ENCODE peak calls at places on chromosomes 3 and 15, in nine cellular contexts. One of them, this sample, is unnamed.

GRCh38 chr15:50182233-50183013 is 427 bp downstream of the SLC27A2 start:
- DNase-seq in uterus: no peak
- DNase-seq in ovary: no peak
- DNase-seq in H1: no peak
- DNase-seq in HCT116: peak
- DNase-seq in A549: peak
- DNase-seq in breast epithelium: no peak
- DNase-seq in spleen: peak
- DNase-seq in tibial nerve: no peak
- DNase-seq in this sample: peak

GRCh38 chr3:60048447-60048848 is 998.6 kb upstream of the CFAP20DC start:
- DNase-seq in spleen: no peak
- DNase-seq in breast epithelium: no peak
- DNase-seq in H1: no peak
- DNase-seq in uterus: no peak
- DNase-seq in HCT116: no peak
- DNase-seq in A549: no peak
- DNase-seq in ovary: no peak
- DNase-seq in tibial nerve: no peak
- DNase-seq in this sample: no peak

GRCh38 chr15:74121040-74121439 is 9.3 kb upstream of the ISLR2 start:
- DNase-seq in ovary: no peak
- DNase-seq in breast epithelium: no peak
- DNase-seq in tibial nerve: no peak
- DNase-seq in A549: no peak
- DNase-seq in HCT116: no peak
- DNase-seq in H1: no peak
- DNase-seq in uterus: no peak
- DNase-seq in spleen: no peak
- DNase-seq in this sample: no peak

GRCh38 chr15:70047386-70048195 is 50.1 kb downstream of the TLE3 start:
- DNase-seq in tibial nerve: no peak
- DNase-seq in A549: no peak
- DNase-seq in ovary: peak
- DNase-seq in HCT116: no peak
- DNase-seq in H1: no peak
- DNase-seq in uterus: no peak
- DNase-seq in spleen: peak
- DNase-seq in breast epithelium: peak
- DNase-seq in this sample: no peak

GRCh38 chr3:159832024-159832423 is 156.6 kb upstream of the IL12A start:
- DNase-seq in breast epithelium: no peak
- DNase-seq in H1: no peak
- DNase-seq in tibial nerve: no peak
- DNase-seq in spleen: no peak
- DNase-seq in HCT116: no peak
- DNase-seq in uterus: no peak
- DNase-seq in ovary: no peak
- DNase-seq in A549: no peak
- DNase-seq in this sample: no peak

GRCh38 chr3:14678015-14678503 is 3.1 kb downstream of the C3orf20 start:
- DNase-seq in H1: no peak
- DNase-seq in ovary: no peak
- DNase-seq in breast epithelium: no peak
- DNase-seq in HCT116: no peak
- DNase-seq in spleen: no peak
- DNase-seq in uterus: no peak
- DNase-seq in A549: no peak
- DNase-seq in tibial nerve: no peak
- DNase-seq in this sample: no peak

GRCh38 chr15:70447927-70448698 is 315.2 kb downstream of the UACA start:
- DNase-seq in spleen: peak
- DNase-seq in breast epithelium: peak
- DNase-seq in ovary: no peak
- DNase-seq in A549: no peak
- DNase-seq in uterus: no peak
- DNase-seq in HCT116: no peak
- DNase-seq in H1: no peak
- DNase-seq in tibial nerve: no peak
- DNase-seq in this sample: no peak

GRCh38 chr3:142886938-142887337 is 1.9 kb downstream of the PCOLCE2 start:
- DNase-seq in HCT116: no peak
- DNase-seq in tibial nerve: no peak
- DNase-seq in H1: no peak
- DNase-seq in A549: no peak
- DNase-seq in ovary: no peak
- DNase-seq in breast epithelium: no peak
- DNase-seq in spleen: no peak
- DNase-seq in uterus: no peak
- DNase-seq in this sample: no peak

GRCh38 chr3:106862067-106862466 is 515.2 kb upstream of the CCDC54 start:
- DNase-seq in A549: no peak
- DNase-seq in breast epithelium: no peak
- DNase-seq in HCT116: no peak
- DNase-seq in ovary: no peak
- DNase-seq in tibial nerve: no peak
- DNase-seq in uterus: no peak
- DNase-seq in H1: no peak
- DNase-seq in spleen: no peak
- DNase-seq in this sample: no peak

GRCh38 chr3:179196098-179196497 is 47.9 kb downstream of the PIK3CA start:
- DNase-seq in tibial nerve: no peak
- DNase-seq in spleen: no peak
- DNase-seq in HCT116: no peak
- DNase-seq in uterus: no peak
- DNase-seq in ovary: no peak
- DNase-seq in breast epithelium: no peak
- DNase-seq in A549: no peak
- DNase-seq in H1: no peak
- DNase-seq in this sample: no peak

GRCh38 chr3:53079791-53080555 is 34.1 kb upstream of the SFMBT1 start:
- DNase-seq in H1: no peak
- DNase-seq in A549: no peak
- DNase-seq in spleen: peak
- DNase-seq in breast epithelium: peak
- DNase-seq in uterus: peak
- DNase-seq in HCT116: no peak
- DNase-seq in tibial nerve: no peak
- DNase-seq in ovary: peak
- DNase-seq in this sample: no peak

GRCh38 chr3:185308126-185308754 is 54.4 kb upstream of the EHHADH start:
- DNase-seq in HCT116: peak
- DNase-seq in tibial nerve: no peak
- DNase-seq in A549: no peak
- DNase-seq in spleen: no peak
- DNase-seq in breast epithelium: no peak
- DNase-seq in uterus: no peak
- DNase-seq in ovary: no peak
- DNase-seq in H1: peak
- DNase-seq in this sample: peak

GRCh38 chr3:67906256-67906655 is 251.8 kb upstream of the SUCLG2 start:
- DNase-seq in tibial nerve: no peak
- DNase-seq in spleen: no peak
- DNase-seq in H1: no peak
- DNase-seq in breast epithelium: no peak
- DNase-seq in uterus: no peak
- DNase-seq in ovary: no peak
- DNase-seq in HCT116: no peak
- DNase-seq in A549: no peak
- DNase-seq in this sample: no peak

GRCh38 chr3:197425485-197426131 is 127.2 kb upstream of the DLG1 start:
- DNase-seq in ovary: no peak
- DNase-seq in tibial nerve: no peak
- DNase-seq in breast epithelium: no peak
- DNase-seq in spleen: no peak
- DNase-seq in H1: no peak
- DNase-seq in uterus: no peak
- DNase-seq in HCT116: no peak
- DNase-seq in A549: no peak
- DNase-seq in this sample: no peak

GRCh38 chr15:68626739-68627138 is 47.9 kb downstream of the CORO2B start:
- DNase-seq in uterus: no peak
- DNase-seq in ovary: no peak
- DNase-seq in H1: no peak
- DNase-seq in tibial nerve: no peak
- DNase-seq in HCT116: no peak
- DNase-seq in spleen: no peak
- DNase-seq in breast epithelium: no peak
- DNase-seq in A549: no peak
- DNase-seq in this sample: no peak

GRCh38 chr3:4472766-4473165 is 5.7 kb upstream of the SUMF1 start:
- DNase-seq in spleen: no peak
- DNase-seq in ovary: no peak
- DNase-seq in breast epithelium: no peak
- DNase-seq in HCT116: no peak
- DNase-seq in tibial nerve: no peak
- DNase-seq in uterus: no peak
- DNase-seq in H1: no peak
- DNase-seq in A549: no peak
- DNase-seq in this sample: no peak

GRCh38 chr3:197490098-197490497 is 65.7 kb downstream of the BDH1 start:
- DNase-seq in ovary: no peak
- DNase-seq in H1: no peak
- DNase-seq in spleen: no peak
- DNase-seq in breast epithelium: no peak
- DNase-seq in HCT116: no peak
- DNase-seq in A549: peak
- DNase-seq in tibial nerve: no peak
- DNase-seq in uterus: no peak
- DNase-seq in this sample: no peak

GRCh38 chr3:86867990-86868389 is 123.0 kb downstream of the VGLL3 start:
- DNase-seq in uterus: no peak
- DNase-seq in A549: no peak
- DNase-seq in breast epithelium: no peak
- DNase-seq in ovary: no peak
- DNase-seq in spleen: no peak
- DNase-seq in tibial nerve: no peak
- DNase-seq in HCT116: no peak
- DNase-seq in H1: no peak
- DNase-seq in this sample: peak

GRCh38 chr3:59609967-59610366 is 560.1 kb upstream of the CFAP20DC start:
- DNase-seq in tibial nerve: no peak
- DNase-seq in H1: no peak
- DNase-seq in uterus: peak
- DNase-seq in spleen: no peak
- DNase-seq in ovary: no peak
- DNase-seq in HCT116: no peak
- DNase-seq in breast epithelium: no peak
- DNase-seq in A549: no peak
- DNase-seq in this sample: no peak

GRCh38 chr15:66514586-66514985 is 9.5 kb downstream of the ZWILCH start:
- DNase-seq in breast epithelium: no peak
- DNase-seq in HCT116: no peak
- DNase-seq in ovary: no peak
- DNase-seq in tibial nerve: no peak
- DNase-seq in A549: no peak
- DNase-seq in spleen: no peak
- DNase-seq in H1: no peak
- DNase-seq in uterus: no peak
- DNase-seq in this sample: no peak

DNA sequence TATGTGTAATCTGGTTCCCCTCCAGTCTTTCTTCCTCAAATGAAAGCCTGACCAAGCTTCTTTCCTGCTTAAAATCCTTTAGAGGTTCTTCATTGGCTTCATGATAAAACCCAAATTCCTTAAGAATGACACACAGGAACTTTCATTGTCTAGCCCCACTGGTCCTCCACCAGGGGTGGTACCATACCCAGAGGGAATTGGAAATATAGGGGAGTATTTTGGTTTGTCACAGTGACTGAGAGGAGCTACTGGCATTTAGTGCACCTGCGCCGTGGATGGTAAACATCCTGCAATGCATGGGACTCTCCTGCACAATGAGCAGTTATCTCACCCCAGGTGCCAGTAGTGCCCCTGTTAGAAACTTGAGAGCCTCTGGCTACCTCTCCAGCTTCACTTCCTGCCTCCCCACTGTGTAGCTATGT is 10.8 kb downstream of the ZWILCH start:
- DNase-seq in A549: no peak
- DNase-seq in spleen: no peak
- DNase-seq in uterus: no peak
- DNase-seq in tibial nerve: no peak
- DNase-seq in H1: no peak
- DNase-seq in HCT116: no peak
- DNase-seq in breast epithelium: no peak
- DNase-seq in ovary: no peak
- DNase-seq in this sample: no peak
- TF ChIP-seq CTCF in A549: no peak
- TF ChIP-seq CTCF in spleen: no peak
- TF ChIP-seq CTCF in uterus: no peak
- TF ChIP-seq CTCF in tibial nerve: no peak
- TF ChIP-seq CTCF in H1: no peak
- TF ChIP-seq CTCF in HCT116: no peak
- TF ChIP-seq CTCF in breast epithelium: no peak
- TF ChIP-seq CTCF in ovary: no peak
- TF ChIP-seq CTCF in this sample: no peak

GRCh38 chr15:44715797-44716334 is 4.5 kb downstream of the B2M start:
- DNase-seq in tibial nerve: no peak
- DNase-seq in A549: no peak
- DNase-seq in ovary: no peak
- DNase-seq in spleen: no peak
- DNase-seq in HCT116: no peak
- DNase-seq in uterus: no peak
- DNase-seq in H1: no peak
- DNase-seq in breast epithelium: no peak
- DNase-seq in this sample: no peak
- TF ChIP-seq POLR2A in tibial nerve: no peak
- TF ChIP-seq POLR2A in A549: no peak
- TF ChIP-seq POLR2A in ovary: no peak
- TF ChIP-seq POLR2A in spleen: no peak
- TF ChIP-seq POLR2A in HCT116: no peak
- TF ChIP-seq POLR2A in uterus: no peak
- TF ChIP-seq POLR2A in H1: no peak
- TF ChIP-seq POLR2A in breast epithelium: no peak
- TF ChIP-seq POLR2A in this sample: no peak

GRCh38 chr3:56860351-56860750 is 58.6 kb upstream of the ARHGEF3 start:
- DNase-seq in A549: no peak
- DNase-seq in breast epithelium: no peak
- DNase-seq in HCT116: no peak
- DNase-seq in ovary: no peak
- DNase-seq in spleen: no peak
- DNase-seq in tibial nerve: no peak
- DNase-seq in H1: no peak
- DNase-seq in uterus: no peak
- DNase-seq in this sample: no peak
- TF ChIP-seq CTCF in A549: no peak
- TF ChIP-seq CTCF in breast epithelium: no peak
- TF ChIP-seq CTCF in HCT116: no peak
- TF ChIP-seq CTCF in ovary: no peak
- TF ChIP-seq CTCF in spleen: no peak
- TF ChIP-seq CTCF in tibial nerve: no peak
- TF ChIP-seq CTCF in H1: no peak
- TF ChIP-seq CTCF in uterus: no peak
- TF ChIP-seq CTCF in this sample: no peak

DNA sequence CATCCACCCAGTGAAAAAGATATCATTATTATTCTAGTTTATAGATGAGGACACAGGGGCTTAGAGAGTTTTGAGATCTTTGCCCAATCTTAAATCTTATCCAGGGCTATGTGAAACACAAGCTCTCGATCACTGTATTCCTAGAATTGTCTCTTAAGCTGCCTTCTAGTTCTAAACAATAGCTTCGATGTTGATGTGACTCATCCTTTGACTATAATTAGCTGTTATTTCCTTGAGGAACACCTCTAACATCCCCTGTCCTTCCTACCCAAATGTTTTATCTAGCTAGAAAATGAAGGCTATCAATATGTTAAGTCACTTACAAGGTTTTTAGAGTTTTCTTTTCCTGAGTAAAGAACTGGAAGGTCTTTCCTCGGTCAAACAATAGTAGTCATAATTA is 83.1 kb upstream of the STAC start:
- DNase-seq in tibial nerve: no peak
- DNase-seq in HCT116: no peak
- DNase-seq in uterus: no peak
- DNase-seq in breast epithelium: no peak
- DNase-seq in ovary: no peak
- DNase-seq in A549: no peak
- DNase-seq in H1: no peak
- DNase-seq in spleen: no peak
- DNase-seq in this sample: no peak
- TF ChIP-seq POLR2A in tibial nerve: no peak
- TF ChIP-seq POLR2A in HCT116: no peak
- TF ChIP-seq POLR2A in uterus: no peak
- TF ChIP-seq POLR2A in breast epithelium: no peak
- TF ChIP-seq POLR2A in ovary: no peak
- TF ChIP-seq POLR2A in A549: no peak
- TF ChIP-seq POLR2A in H1: no peak
- TF ChIP-seq POLR2A in spleen: no peak
- TF ChIP-seq POLR2A in this sample: no peak